ENCODE peak calls at places on chromosome 20, in four cellular contexts. X is mesothelial cell of epicardium, H is foreskin fibroblast, E is GM23338. K is an unnamed sample.

GRCh38 chr20:43766395-43766794 is 39.6 kb upstream of the GTSF1L start:
- DNase-seq in X (no peak), H (no peak), E (no peak), K (no peak)

GRCh38 chr20:6299451-6299850 is 176.6 kb upstream of the FERMT1 start:
- DNase-seq in E (no peak), X (no peak), H (no peak), K (no peak)

GRCh38 chr20:39117486-39117885 is 155.3 kb downstream of the DHX35 start:
- DNase-seq in E (no peak), X (no peak), H (peak), K (no peak)

GRCh38 chr20:13274311-13274965 is 53.4 kb downstream of the ISM1 start:
- DNase-seq in X (no peak), H (no peak), E (peak), K (no peak)

GRCh38 chr20:3670511-3670910 is 7.3 kb upstream of the GFRA4 start:
- DNase-seq in H (peak), X (no peak), E (peak), K (no peak)

GRCh38 chr20:46799781-46800180 is 90.3 kb downstream of the SLC2A10 start:
- DNase-seq in H (no peak), E (no peak), X (no peak), K (no peak)

GRCh38 chr20:19647992-19648391 is 110.1 kb upstream of the RIN2 start:
- DNase-seq in E (peak), X (no peak), H (no peak), K (no peak)

GRCh38 chr20:33668087-33668790 is 1.5 kb downstream of the ACTL10 start:
- DNase-seq in H (no peak), X (no peak), E (peak), K (no peak)

GRCh38 chr20:14313621-14314020 is 23.8 kb downstream of the FLRT3 start:
- DNase-seq in X (no peak), E (no peak), H (no peak), K (no peak)

GRCh38 chr20:45419188-45420091 is 3.5 kb downstream of the PIGT start:
- DNase-seq in X (no peak), H (peak), E (no peak), K (no peak)

GRCh38 chr20:1820137-1821074 is 74.8 kb upstream of the SIRPA start:
- DNase-seq in E (no peak), H (peak), X (no peak), K (no peak)

GRCh38 chr20:37119356-37120036 is 23.7 kb upstream of the RBL1 start:
- DNase-seq in H (no peak), X (no peak), E (no peak), K (no peak)

GRCh38 chr20:48850681-48851299 is 23.0 kb upstream of the PREX1 start:
- DNase-seq in E (no peak), H (no peak), X (no peak), K (no peak)

GRCh38 chr20:3446779-3447178 is 24.0 kb upstream of the ATRN start:
- DNase-seq in H (no peak), X (no peak), E (peak), K (no peak)

GRCh38 chr20:13243826-13244376 is 22.8 kb downstream of the ISM1 start:
- DNase-seq in E (no peak), X (no peak), H (peak), K (no peak)

GRCh38 chr20:55538261-55538908 is 466.9 kb downstream of the CBLN4 start:
- DNase-seq in X (no peak), E (no peak), H (no peak), K (no peak)

GRCh38 chr20:33812673-33813462 is 1.7 kb downstream of the CHMP4B start:
- DNase-seq in E (peak), H (peak), X (no peak), K (no peak)

GRCh38 chr20:13736792-13737191 is 47.9 kb downstream of the ESF1 start:
- DNase-seq in H (peak), X (no peak), E (no peak), K (no peak)

GRCh38 chr20:301886-302848 is 4.8 kb downstream of the ZCCHC3 start:
- DNase-seq in H (no peak), X (no peak), E (peak), K (no peak)

GRCh38 chr20:34415079-34415478 is 52.0 kb downstream of the ITCH start:
- DNase-seq in X (no peak), H (no peak), E (no peak), K (no peak)

GRCh38 chr20:44526129-44526528 is 4.3 kb upstream of the SERINC3 start:
- DNase-seq in X (no peak), E (peak), H (peak), K (no peak)

GRCh38 chr20:15759546-15760216 is 813.6 kb downstream of the KIF16B start:
- DNase-seq in H (peak), X (no peak), E (no peak), K (no peak)
- TF ChIP-seq CTCF in H (peak), X (no peak), E (no peak), K (no peak)

GRCh38 chr20:49906615-49907154 is 8.6 kb downstream of the SPATA2 start:
- DNase-seq in X (no peak), E (no peak), H (no peak), K (no peak)

GRCh38 chr20:49907405-49908257 is 7.7 kb downstream of the SPATA2 start:
- DNase-seq in E (no peak), X (no peak), H (no peak), K (no peak)

GRCh38 chr20:49910340-49910706 is 5.0 kb downstream of the SPATA2 start:
- DNase-seq in X (no peak), H (no peak), E (no peak), K (no peak)

GRCh38 chr20:49908258-49908565 is 7.1 kb downstream of the SPATA2 start:
- DNase-seq in H (no peak), X (no peak), E (no peak), K (no peak)

GRCh38 chr20:49909499-49910339 is 5.6 kb downstream of the SPATA2 start:
- DNase-seq in X (no peak), H (no peak), E (peak), K (no peak)
- TF ChIP-seq CTCF in X (no peak), H (peak), E (peak), K (no peak)

GRCh38 chr20:60292001-60292520 is 333.8 kb downstream of the CDH26 start:
- DNase-seq in X (no peak), E (no peak), H (no peak), K (no peak)

GRCh38 chr20:60297649-60298048 is 339.4 kb downstream of the CDH26 start:
- DNase-seq in E (no peak), X (no peak), H (no peak), K (no peak)

GRCh38 chr20:60298647-60299046 is 340.4 kb downstream of the CDH26 start:
- DNase-seq in E (no peak), X (no peak), H (no peak), K (no peak)

GRCh38 chr20:60295214-60295613 is 337.0 kb downstream of the CDH26 start:
- DNase-seq in H (no peak), E (no peak), X (no peak), K (no peak)

GRCh38 chr20:60294627-60295026 is 336.4 kb downstream of the CDH26 start:
- DNase-seq in H (no peak), E (no peak), X (no peak), K (no peak)
- TF ChIP-seq CTCF in H (no peak), E (no peak), X (no peak), K (no peak)

DNA sequence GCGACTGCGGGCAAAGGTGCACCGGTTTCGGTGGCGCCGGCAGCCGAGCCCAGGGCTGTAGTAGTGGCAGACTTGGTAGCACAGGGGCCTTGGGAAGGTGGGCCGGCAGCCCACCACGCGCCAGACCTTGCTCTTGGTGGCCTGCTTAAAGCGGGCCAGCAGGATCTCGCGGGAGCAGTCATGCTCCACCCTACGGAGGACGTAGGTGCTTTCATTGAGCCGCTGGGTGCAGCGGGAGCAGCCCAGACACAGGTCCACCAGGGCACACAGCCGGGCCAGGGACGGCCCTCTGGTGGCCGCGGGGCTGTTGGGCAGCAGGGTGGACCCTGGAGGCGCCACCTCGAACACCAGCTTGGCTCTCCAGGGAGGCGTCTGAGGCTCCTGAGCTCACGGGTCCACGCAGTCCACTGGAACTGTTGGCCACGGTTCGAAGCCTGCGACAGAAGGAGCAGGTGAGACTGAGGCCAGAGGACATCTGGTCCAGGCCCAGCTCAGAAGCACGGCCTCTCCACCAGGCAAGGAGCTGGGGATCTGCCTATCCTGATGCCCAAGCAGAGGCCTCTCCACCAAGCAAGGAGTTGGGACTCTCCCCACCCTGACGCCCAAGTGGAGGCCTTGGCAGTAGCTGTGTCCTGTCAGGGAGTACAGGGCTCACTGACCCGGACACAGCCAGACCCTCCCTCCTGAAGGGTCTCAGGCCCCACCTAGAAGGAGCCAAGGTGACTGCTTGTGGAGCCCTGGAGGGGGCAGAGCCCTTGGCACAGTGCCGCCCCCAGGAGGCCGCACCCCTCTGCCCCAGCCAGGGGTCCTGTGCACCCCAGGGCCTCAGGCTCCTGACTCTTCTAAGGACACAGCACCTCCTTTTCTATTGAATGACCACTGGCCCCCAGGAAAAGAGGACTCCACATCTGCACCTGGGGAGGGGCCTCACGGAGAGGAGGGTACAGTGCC is 976 bp downstream of the HELZ2 start:
- DNase-seq in X (no peak), H (peak), E (peak), K (no peak)
- TF ChIP-seq CTCF in X (peak), H (no peak), E (peak), K (no peak)

GRCh38 chr20:24112360-24112759 is 123.8 kb upstream of the GGTLC1 start:
- DNase-seq in H (no peak), E (no peak), X (no peak), K (no peak)
- TF ChIP-seq CTCF in H (no peak), E (no peak), X (no peak), K (no peak)

GRCh38 chr20:11248691-11249178 is 574.9 kb upstream of the JAG1 start:
- DNase-seq in E (no peak), H (no peak), X (no peak), K (no peak)
- TF ChIP-seq CTCF in E (no peak), H (no peak), X (no peak), K (no peak)

DNA sequence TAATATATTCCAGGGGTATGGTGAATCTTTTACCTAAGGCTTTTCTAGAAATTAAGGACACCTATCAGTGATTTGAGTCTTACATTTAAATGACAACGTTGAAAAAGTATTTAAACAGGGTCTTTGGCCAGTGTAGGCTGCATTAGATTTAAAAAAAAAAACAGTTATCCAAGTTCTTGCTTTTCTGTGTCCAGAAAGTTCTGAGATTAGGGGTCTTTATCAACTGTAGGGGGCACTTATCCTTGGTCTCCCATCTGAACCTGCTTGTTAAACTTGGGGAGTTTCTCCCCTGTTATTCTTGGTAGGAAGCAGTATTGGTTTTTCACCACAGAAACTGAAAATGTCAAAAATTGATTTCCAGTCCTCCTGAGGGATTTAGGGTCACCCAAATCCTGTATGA is 155.9 kb upstream of the ZNF217 start:
- DNase-seq in X (no peak), H (no peak), E (no peak), K (no peak)
- TF ChIP-seq CTCF in X (peak), H (no peak), E (no peak), K (no peak)